ENCODE peak calls at places on chromosomes 3 and 15, in four cellular contexts. L, B, M and U are unnamed samples. For H3K9me3, the result is how much of the 10 kb centered on the place peaks cover.

GRCh38 chr3:86792316-86792715 is 198.6 kb downstream of the VGLL3 start:
- DNase-seq in L (no peak), B (peak), M (peak), U (no peak)

GRCh38 chr3:189981668-189982067 is 139.0 kb downstream of the P3H2 start:
- DNase-seq in L (peak), B (peak), M (peak), U (no peak)

GRCh38 chr3:115692887-115693524 is 69.7 kb downstream of the GAP43 start:
- DNase-seq in L (peak), B (peak), M (peak), U (peak)

GRCh38 chr3:153052096-153052460 is 109.9 kb upstream of the RAP2B start:
- DNase-seq in L (peak), B (peak), M (peak), U (no peak)

GRCh38 chr15:84634228-84634837 is 19.8 kb downstream of the WDR73 start:
- DNase-seq in L (no peak), B (no peak), M (no peak), U (no peak)

GRCh38 chr3:115975353-115975752 is 352.0 kb downstream of the GAP43 start:
- DNase-seq in L (peak), B (peak), M (peak), U (no peak)

GRCh38 chr3:169665264-169666078 is 2.0 kb upstream of the MECOM start:
- DNase-seq in L (no peak), B (no peak), M (no peak), U (no peak)

GRCh38 chr3:186588619-186589018 is 18.1 kb downstream of the DNAJB11 start:
- DNase-seq in L (peak), B (peak), M (no peak), U (no peak)

GRCh38 chr3:170695486-170696069 is 109.7 kb upstream of the SLC7A14 start:
- DNase-seq in L (no peak), B (peak), M (no peak), U (no peak)

GRCh38 chr3:172687501-172687900 is 23.4 kb downstream of the NCEH1 start:
- DNase-seq in L (peak), B (no peak), M (peak), U (no peak)

GRCh38 chr3:81723732-81724313 is 37.6 kb downstream of the GBE1 start:
- DNase-seq in L (no peak), B (peak), M (peak), U (no peak)

GRCh38 chr3:35617370-35617769 is 22.0 kb upstream of the ARPP21 start:
- DNase-seq in L (no peak), B (no peak), M (no peak), U (no peak)

GRCh38 chr3:142240708-142241107 is 15.3 kb upstream of the GK5 start:
- DNase-seq in L (no peak), B (no peak), M (no peak), U (no peak)

GRCh38 chr3:12896206-12896697 is 54.9 kb upstream of the RPL32 start:
- DNase-seq in L (no peak), B (no peak), M (no peak), U (no peak)

GRCh38 chr15:31264534-31265089 is 62.0 kb upstream of the KLF13 start:
- DNase-seq in L (no peak), B (no peak), M (no peak), U (no peak)
- H3K4me2 ChIP-seq in L (no peak), B (no peak), M (no peak), U (peak)

GRCh38 chr3:44642337-44642736 is 6.2 kb upstream of the ZNF35 start:
- DNase-seq in L (no peak), B (no peak), M (no peak), U (no peak)
- H3K9me3 ChIP-seq in L (under half), B (under half), M (under half), U (under half)

GRCh38 chr15:77567202-77567601 is 65.5 kb downstream of the LINGO1 start:
- DNase-seq in L (no peak), B (no peak), M (no peak), U (no peak)

GRCh38 chr15:77571181-77571580 is 61.5 kb downstream of the LINGO1 start:
- DNase-seq in L (no peak), B (no peak), M (no peak), U (no peak)

GRCh38 chr15:77568014-77568959 is 64.4 kb downstream of the LINGO1 start:
- DNase-seq in L (no peak), B (no peak), M (no peak), U (no peak)

GRCh38 chr15:77569647-77570186 is 63.0 kb downstream of the LINGO1 start:
- DNase-seq in L (no peak), B (no peak), M (no peak), U (no peak)

GRCh38 chr15:77568960-77569646 is 63.6 kb downstream of the LINGO1 start:
- DNase-seq in L (peak), B (no peak), M (peak), U (no peak)
- H3K4me2 ChIP-seq in L (peak), B (peak), M (peak), U (no peak)

DNA sequence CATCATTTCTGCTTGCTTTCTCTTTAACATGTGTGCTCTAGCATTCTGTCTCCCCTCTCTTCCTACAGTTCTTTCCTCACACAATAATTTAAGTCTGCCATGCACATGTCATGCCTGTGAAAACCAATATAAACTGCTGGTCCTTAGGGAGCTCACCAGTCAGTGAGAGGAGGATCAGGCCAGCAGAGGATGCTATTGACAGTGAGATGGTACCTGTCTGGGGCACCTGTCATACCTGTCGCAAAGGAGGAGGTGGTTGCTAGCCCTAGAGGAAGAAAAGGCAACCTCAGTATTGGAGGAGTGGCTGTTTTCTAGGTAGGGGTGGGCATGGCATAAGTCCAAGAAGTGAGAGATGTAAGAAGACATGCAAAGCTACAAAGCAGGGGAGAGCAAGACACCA is 194.6 kb downstream of the GABRG3 start:
- DNase-seq in L (no peak), B (no peak), M (no peak), U (no peak)
- H3K9me3 ChIP-seq in L (half or more), B (under half), M (under half), U (under half)